ENCODE peak calls at places on chromosomes 16 and 17, in nine cellular contexts. J is nucleus accumbens; Q is cardiac septum; O is esophagus squamous epithelium; B is activated CD8-positive, alpha-beta T cell treated with anti-CD3 and anti-CD28 coated beads, Interleukin-2, amount 10 ng/mL, durations not matched to agents 7 days and 5 days; L is HT1080; T is GM03348; E is A549; N is activated naive CD4-positive, alpha-beta T cell. S is an unnamed sample.

GRCh38 chr16:31072540-31073072 is 1.4 kb downstream of the ZNF668 start:
- DNase-seq in J (no peak), Q (no peak), O (no peak), B (peak; percentile 58), L (peak; percentile 38), T (peak; percentile 55), E (peak; percentile 46), N (no peak), S (peak; percentile 61)

GRCh38 chr17:27293359-27293897 is 486 bp upstream of the WSB1 start:
- DNase-seq in J (peak; percentile 21), Q (no peak), O (no peak), B (peak; percentile 23), L (no peak), T (peak; percentile 7), E (no peak), N (no peak), S (peak; percentile 21)

GRCh38 chr17:30922235-30922993 is 669 bp downstream of the ADAP2 start:
- DNase-seq in J (no peak), Q (no peak), O (no peak), B (no peak), L (no peak), T (peak; percentile 53), E (no peak), N (no peak), S (no peak)

GRCh38 chr16:51017969-51018368 is 133.1 kb downstream of the SALL1 start:
- DNase-seq in J (no peak), Q (no peak), O (no peak), B (no peak), L (no peak), T (no peak), E (no peak), N (no peak), S (no peak)

GRCh38 chr16:77825196-77825595 is 36.8 kb downstream of the VAT1L start:
- DNase-seq in J (no peak), Q (no peak), O (no peak), B (no peak), L (no peak), T (no peak), E (no peak), N (no peak), S (no peak)

GRCh38 chr17:51319186-51319585 is 58.8 kb downstream of the UTP18 start:
- DNase-seq in J (no peak), Q (no peak), O (no peak), B (no peak), L (no peak), T (no peak), E (no peak), N (no peak), S (no peak)

GRCh38 chr17:14813649-14814048 is 451.5 kb downstream of the PMP22 start:
- DNase-seq in J (no peak), Q (peak; percentile 80), O (no peak), B (peak; percentile 32), L (no peak), T (no peak), E (no peak), N (no peak), S (no peak)

GRCh38 chr17:37037590-37038155 is 88.9 kb downstream of the AATF start:
- DNase-seq in J (no peak), Q (no peak), O (no peak), B (no peak), L (no peak), T (no peak), E (no peak), N (no peak), S (no peak)

GRCh38 chr17:28474035-28474640 is 694 bp downstream of the SLC13A2 start:
- DNase-seq in J (no peak), Q (peak; percentile 49), O (no peak), B (no peak), L (no peak), T (no peak), E (no peak), N (no peak), S (no peak)

GRCh38 chr17:17507465-17508011 is 11.3 kb upstream of the RASD1 start:
- DNase-seq in J (no peak), Q (no peak), O (no peak), B (no peak), L (no peak), T (no peak), E (no peak), N (no peak), S (no peak)

GRCh38 chr16:2930236-2930635 is 18.5 kb downstream of the FLYWCH1 start:
- DNase-seq in J (no peak), Q (no peak), O (no peak), B (no peak), L (no peak), T (no peak), E (no peak), N (no peak), S (no peak)

GRCh38 chr17:78890111-78890897 is 12.7 kb downstream of the CEP295NL start:
- DNase-seq in J (peak; percentile 38), Q (peak; percentile 93), O (peak; percentile 41), B (peak; percentile 73), L (no peak), T (no peak), E (no peak), N (no peak), S (peak; percentile 75)

GRCh38 chr16:69131749-69132423 is 502 bp downstream of the CHTF8 start:
- DNase-seq in J (peak; percentile 76), Q (peak; percentile 87), O (no peak), B (peak; percentile 82), L (peak; percentile 59), T (peak; percentile 96), E (peak; percentile 84), N (peak; percentile 51), S (peak; percentile 75)

GRCh38 chr17:65584604-65585521 is 23.4 kb upstream of the AXIN2 start:
- DNase-seq in J (no peak), Q (no peak), O (no peak), B (no peak), L (no peak), T (peak; percentile 25), E (no peak), N (no peak), S (no peak)

GRCh38 chr17:13727441-13728171 is 125.9 kb upstream of the HS3ST3A1 start:
- DNase-seq in J (no peak), Q (no peak), O (no peak), B (no peak), L (peak; percentile 90), T (peak; percentile 36), E (no peak), N (no peak), S (no peak)

GRCh38 chr16:57606847-57607501 is 21.5 kb upstream of the ADGRG1 start:
- DNase-seq in J (no peak), Q (no peak), O (no peak), B (no peak), L (no peak), T (no peak), E (no peak), N (no peak), S (peak; percentile 14)

GRCh38 chr17:45052052-45052772 is 780 bp upstream of the DCAKD start:
- DNase-seq in J (peak; percentile 22), Q (no peak), O (no peak), B (peak; percentile 84), L (peak; percentile 43), T (no peak), E (no peak), N (peak; percentile 14), S (peak; percentile 79)

GRCh38 chr17:83196973-83197880 is 117.8 kb downstream of the METRNL start:
- DNase-seq in J (no peak), Q (peak; percentile 59), O (no peak), B (no peak), L (no peak), T (peak; percentile 82), E (no peak), N (no peak), S (no peak)

GRCh38 chr16:46885960-46886763 is 2.0 kb downstream of the GPT2 start:
- DNase-seq in J (no peak), Q (no peak), O (no peak), B (no peak), L (no peak), T (no peak), E (no peak), N (no peak), S (no peak)

GRCh38 chr17:11950771-11951519 is 46.3 kb downstream of the ZNF18 start:
- DNase-seq in J (no peak), Q (no peak), O (no peak), B (no peak), L (no peak), T (peak; percentile 28), E (no peak), N (no peak), S (no peak)

GRCh38 chr16:84535408-84535807 is 30.9 kb upstream of the MEAK7 start:
- DNase-seq in J (no peak), Q (no peak), O (no peak), B (no peak), L (no peak), T (no peak), E (no peak), N (no peak), S (no peak)

GRCh38 chr17:1197781-1198490 is 18.2 kb upstream of the ABR start:
- DNase-seq in J (no peak), Q (no peak), O (peak; percentile 61), B (peak; percentile 91), L (no peak), T (peak; percentile 53), E (no peak), N (peak; percentile 11), S (peak; percentile 84)

GRCh38 chr16:67226804-67227566 is at the start of gene TMEM208:
- DNase-seq in J (peak; percentile 93), Q (peak; percentile 99), O (peak; percentile 93), B (peak; percentile 99), L (peak; percentile 98), T (peak; percentile 98), E (peak; percentile 92), N (peak; percentile 97), S (peak; percentile 99)

GRCh38 chr17:56699186-56699895 is 105.8 kb downstream of the NOG start:
- DNase-seq in J (no peak), Q (no peak), O (no peak), B (no peak), L (peak; percentile 100), T (peak; percentile 97), E (peak; percentile 99), N (no peak), S (no peak)

GRCh38 chr16:85441189-85441889 is 171.8 kb upstream of the GSE1 start:
- DNase-seq in J (no peak), Q (no peak), O (no peak), B (no peak), L (peak; percentile 52), T (no peak), E (no peak), N (no peak), S (no peak)

GRCh38 chr17:68771867-68772515 is 170.8 kb upstream of the FAM20A start:
- DNase-seq in J (no peak), Q (no peak), O (no peak), B (peak; percentile 30), L (peak; percentile 57), T (peak; percentile 75), E (peak; percentile 54), N (no peak), S (no peak)

GRCh38 chr16:57938936-57939871 is 31.7 kb downstream of the CNGB1 start:
- DNase-seq in J (no peak), Q (peak; percentile 84), O (no peak), B (no peak), L (peak; percentile 79), T (peak; percentile 93), E (peak; percentile 35), N (no peak), S (no peak)

GRCh38 chr16:85729452-85729851 is 21.4 kb downstream of the C16orf74 start:
- DNase-seq in J (no peak), Q (no peak), O (no peak), B (no peak), L (no peak), T (no peak), E (no peak), N (no peak), S (no peak)

GRCh38 chr16:9219811-9220210 is 128.4 kb downstream of the HAPSTR1 start:
- DNase-seq in J (no peak), Q (no peak), O (no peak), B (no peak), L (no peak), T (no peak), E (no peak), N (no peak), S (no peak)